ENCODE peak calls at places on chromosome 6, in four cellular contexts. One of them, this sample, is unnamed.

GRCh38 chr6:41187924-41188886 is 12.7 kb downstream of the TREML2 start:
- DNase-seq in GM12891: no peak
- DNase-seq in H1: no peak
- DNase-seq in GM12878: no peak
- DNase-seq in this sample: no peak

GRCh38 chr6:44010411-44011349 is 116.6 kb downstream of the MRPL14 start:
- DNase-seq in GM12891: no peak
- DNase-seq in H1: no peak
- DNase-seq in GM12878: no peak
- DNase-seq in this sample: no peak

GRCh38 chr6:11714116-11714797 is 64.3 kb downstream of the ADTRP start:
- DNase-seq in GM12891: no peak
- DNase-seq in H1: no peak
- DNase-seq in GM12878: peak; percentile 79
- DNase-seq in this sample: no peak

GRCh38 chr6:20554326-20554725 is 20.1 kb downstream of the CDKAL1 start:
- DNase-seq in GM12891: no peak
- DNase-seq in H1: no peak
- DNase-seq in GM12878: no peak
- DNase-seq in this sample: no peak

GRCh38 chr6:131980791-131981623 is 29.8 kb upstream of the CCN2 start:
- DNase-seq in GM12891: no peak
- DNase-seq in H1: no peak
- DNase-seq in GM12878: no peak
- DNase-seq in this sample: no peak

GRCh38 chr6:87827291-87827690 is 125.3 kb upstream of the AKIRIN2 start:
- DNase-seq in GM12891: no peak
- DNase-seq in H1: no peak
- DNase-seq in GM12878: no peak
- DNase-seq in this sample: no peak

GRCh38 chr6:121917834-121918559 is 481.5 kb upstream of the HSF2 start:
- DNase-seq in GM12891: no peak
- DNase-seq in H1: no peak
- DNase-seq in GM12878: no peak
- DNase-seq in this sample: no peak

GRCh38 chr6:148348778-148349177 is 6.1 kb downstream of the SASH1 start:
- DNase-seq in GM12891: no peak
- DNase-seq in H1: no peak
- DNase-seq in GM12878: no peak
- DNase-seq in this sample: no peak

GRCh38 chr6:32845381-32845884 is 1.6 kb upstream of the PSMB8 start:
- DNase-seq in GM12891: peak; percentile 36
- DNase-seq in H1: no peak
- DNase-seq in GM12878: no peak
- DNase-seq in this sample: no peak

GRCh38 chr6:53496797-53497196 is 48.1 kb downstream of the GCLC start:
- DNase-seq in GM12891: no peak
- DNase-seq in H1: no peak
- DNase-seq in GM12878: no peak
- DNase-seq in this sample: no peak

GRCh38 chr6:98944168-98944567 is 3.6 kb downstream of the FBXL4 start:
- DNase-seq in GM12891: no peak
- DNase-seq in H1: no peak
- DNase-seq in GM12878: no peak
- DNase-seq in this sample: no peak

GRCh38 chr6:148593130-148593812 is 153.6 kb upstream of the UST start:
- DNase-seq in GM12891: no peak
- DNase-seq in H1: no peak
- DNase-seq in GM12878: no peak
- DNase-seq in this sample: no peak

GRCh38 chr6:10588562-10589428 is 67.6 kb downstream of the GCNT2 start:
- DNase-seq in GM12891: no peak
- DNase-seq in H1: no peak
- DNase-seq in GM12878: no peak
- DNase-seq in this sample: no peak

DNA sequence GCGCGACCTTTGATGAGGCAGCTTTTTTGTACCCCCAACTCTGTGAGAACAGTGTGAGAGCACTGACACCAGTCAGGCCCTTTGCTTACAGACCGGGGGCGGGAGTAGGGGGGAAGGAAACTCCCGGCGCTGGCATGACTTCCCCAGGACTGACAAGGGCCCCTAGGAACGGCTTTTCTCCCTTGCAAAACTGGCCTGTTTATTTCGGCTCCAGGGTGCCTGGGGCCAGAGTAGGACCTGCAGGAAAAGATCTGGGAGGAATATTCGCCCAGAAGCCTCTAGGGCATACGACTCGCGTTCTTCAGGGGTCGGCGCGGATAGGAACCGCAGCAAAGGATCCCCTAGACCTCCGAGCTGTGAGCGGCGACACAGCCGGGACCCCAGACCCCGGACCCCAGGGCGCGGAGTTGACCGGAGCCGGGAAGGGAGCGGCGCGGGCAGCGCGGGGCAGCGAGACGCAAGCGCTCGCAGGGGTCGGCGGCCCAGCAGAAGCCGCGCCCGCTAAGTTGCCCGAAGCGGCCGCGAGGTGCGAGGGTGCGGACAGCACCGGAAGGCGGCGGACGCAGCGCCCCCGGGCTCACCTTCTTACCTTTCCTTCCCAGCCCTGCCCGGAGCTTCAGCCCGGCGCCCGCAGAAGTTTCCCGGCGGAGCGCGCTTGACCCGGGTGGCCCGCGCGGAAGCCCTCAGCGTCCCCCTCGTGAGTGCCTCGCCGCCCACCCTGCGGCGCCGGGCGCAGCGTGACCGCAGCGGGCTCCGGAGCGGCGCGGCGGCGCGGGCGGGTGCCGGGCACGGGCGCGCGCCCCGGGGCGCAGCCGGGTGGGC is at the start of gene POPDC3:
- DNase-seq in GM12891: peak; percentile 30
- DNase-seq in H1: no peak
- DNase-seq in GM12878: no peak
- DNase-seq in this sample: peak; percentile 16
- TF ChIP-seq TAF1 in GM12891: no peak
- TF ChIP-seq TAF1 in H1: peak; percentile 30
- TF ChIP-seq TAF1 in GM12878: no peak
- TF ChIP-seq TAF1 in this sample: no peak

GRCh38 chr6:35302604-35303218 is 5.1 kb downstream of the DEF6 start:
- DNase-seq in GM12891: peak; percentile 66
- DNase-seq in H1: no peak
- DNase-seq in GM12878: peak; percentile 77
- DNase-seq in this sample: peak; percentile 62
- TF ChIP-seq TAF1 in GM12891: no peak
- TF ChIP-seq TAF1 in H1: no peak
- TF ChIP-seq TAF1 in GM12878: peak; percentile 33
- TF ChIP-seq TAF1 in this sample: peak; percentile 18

GRCh38 chr6:5087389-5087788 is 2.2 kb downstream of the PPP1R3G start:
- DNase-seq in GM12891: no peak
- DNase-seq in H1: no peak
- DNase-seq in GM12878: no peak
- DNase-seq in this sample: no peak
- TF ChIP-seq TAF1 in GM12891: no peak
- TF ChIP-seq TAF1 in H1: no peak
- TF ChIP-seq TAF1 in GM12878: no peak
- TF ChIP-seq TAF1 in this sample: no peak

GRCh38 chr6:110039996-110040383 is 61.9 kb downstream of the GPR6 start:
- DNase-seq in GM12891: no peak
- DNase-seq in H1: no peak
- DNase-seq in GM12878: no peak
- DNase-seq in this sample: no peak
- TF ChIP-seq TAF1 in GM12891: no peak
- TF ChIP-seq TAF1 in H1: no peak
- TF ChIP-seq TAF1 in GM12878: no peak
- TF ChIP-seq TAF1 in this sample: no peak

DNA sequence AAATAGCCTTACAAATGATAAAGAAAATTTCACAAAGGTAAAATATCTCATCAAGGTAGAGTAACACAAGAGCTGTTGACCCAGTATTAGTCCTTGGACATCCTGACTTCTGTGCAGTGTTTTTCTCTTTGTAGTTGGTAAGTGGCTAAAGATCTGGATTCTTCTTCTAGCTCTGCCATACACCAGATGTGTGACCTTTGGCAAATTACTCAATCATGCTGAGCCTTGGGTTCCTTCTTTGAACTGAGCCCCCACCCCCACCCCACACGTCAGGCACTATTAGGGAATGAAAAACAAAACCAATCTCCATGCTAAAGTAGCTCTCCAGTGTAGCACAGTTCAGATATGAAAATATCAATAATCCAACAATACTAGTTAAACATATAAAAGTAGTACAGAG is 15.1 kb upstream of the TRIM39 start:
- DNase-seq in GM12891: no peak
- DNase-seq in H1: no peak
- DNase-seq in GM12878: no peak
- DNase-seq in this sample: no peak
- TF ChIP-seq TAF1 in GM12891: no peak
- TF ChIP-seq TAF1 in H1: no peak
- TF ChIP-seq TAF1 in GM12878: no peak
- TF ChIP-seq TAF1 in this sample: no peak

DNA sequence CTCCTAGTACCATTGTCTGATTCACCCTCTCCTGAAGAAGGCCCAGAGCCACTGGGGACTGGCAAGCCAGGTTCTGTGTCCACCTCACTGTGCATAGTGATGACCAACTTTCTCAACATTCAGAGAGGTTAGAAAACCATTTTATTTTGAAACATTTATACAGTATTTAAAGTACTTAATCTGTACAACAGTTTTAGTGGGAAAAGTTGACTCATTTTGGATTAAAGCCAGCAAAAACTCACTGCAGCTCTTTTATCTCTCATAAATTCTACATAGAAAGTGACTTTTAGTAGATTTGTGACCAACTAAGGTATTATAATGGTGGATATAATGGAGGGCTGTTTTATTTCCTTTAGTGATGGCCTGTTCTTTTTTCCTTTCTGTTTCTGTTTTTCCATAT is 9.7 kb downstream of the TULP4 start:
- DNase-seq in GM12891: no peak
- DNase-seq in H1: no peak
- DNase-seq in GM12878: no peak
- DNase-seq in this sample: no peak
- TF ChIP-seq TAF1 in GM12891: no peak
- TF ChIP-seq TAF1 in H1: no peak
- TF ChIP-seq TAF1 in GM12878: no peak
- TF ChIP-seq TAF1 in this sample: no peak

GRCh38 chr6:105804436-105804835 is 281.7 kb upstream of the PRDM1 start:
- DNase-seq in GM12891: no peak
- DNase-seq in H1: no peak
- DNase-seq in GM12878: no peak
- DNase-seq in this sample: no peak
- TF ChIP-seq TAF1 in GM12891: no peak
- TF ChIP-seq TAF1 in H1: no peak
- TF ChIP-seq TAF1 in GM12878: no peak
- TF ChIP-seq TAF1 in this sample: no peak